ENCODE peak calls at places on chromosomes 6 and 20, in four cellular contexts. D, F, M and R are unnamed samples.

GRCh38 chr6:112085666-112086065 is 1.6 kb downstream of the TUBE1 start:
- DNase-seq in M (no peak), F (no peak), D (no peak), R (no peak)

GRCh38 chr6:157579467-157580031 is 198.6 kb downstream of the ZDHHC14 start:
- DNase-seq in M (no peak), F (no peak), D (no peak), R (no peak)

GRCh38 chr6:125986956-125987617 is 747 bp downstream of the TRMT11 start:
- DNase-seq in F (no peak), M (no peak), D (peak; percentile 9), R (peak; percentile 35)

GRCh38 chr6:106037060-106037459 is 49.1 kb upstream of the PRDM1 start:
- DNase-seq in D (no peak), M (no peak), F (no peak), R (peak; percentile 85)

GRCh38 chr6:170271771-170272314 is 19.0 kb downstream of the DLL1 start:
- DNase-seq in F (no peak), D (no peak), M (no peak), R (no peak)

GRCh38 chr20:8464368-8464767 is 332.3 kb downstream of the PLCB1 start:
- DNase-seq in D (no peak), F (no peak), M (no peak), R (peak; percentile 51)

GRCh38 chr6:141388666-141389065 is 744.1 kb upstream of the GJE1 start:
- DNase-seq in D (no peak), M (peak; percentile 64), F (peak; percentile 25), R (no peak)

GRCh38 chr20:3616250-3616649 is 46.9 kb downstream of the GFRA4 start:
- DNase-seq in D (no peak), F (peak; percentile 42), M (no peak), R (peak; percentile 50)

GRCh38 chr6:15523679-15524630 is 138.9 kb downstream of the DTNBP1 start:
- DNase-seq in D (no peak), M (no peak), F (no peak), R (no peak)

GRCh38 chr20:35283441-35284266 is 918 bp downstream of the EIF6 start:
- DNase-seq in F (no peak), M (no peak), D (no peak), R (no peak)

DNA sequence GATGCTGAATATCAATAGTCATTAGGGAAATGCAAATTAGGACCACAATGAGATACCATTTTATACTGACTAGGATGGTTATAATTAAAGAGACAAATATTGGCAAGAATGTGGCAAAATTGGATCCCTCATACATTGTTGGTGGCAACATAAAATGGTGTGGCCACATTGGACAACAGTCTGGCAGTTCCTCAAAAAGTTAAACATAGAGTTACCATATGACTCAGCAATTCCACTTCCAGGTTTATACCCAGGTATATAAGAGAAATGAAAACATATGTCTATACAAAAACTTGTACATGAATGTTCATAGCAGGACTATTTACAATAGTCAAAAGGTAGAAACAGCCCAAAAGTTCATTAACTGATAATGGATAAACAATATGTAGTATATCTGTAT is 2.0 kb upstream of the CRIP3 start:
- DNase-seq in M (no peak), D (no peak), F (no peak), R (no peak)
- TF ChIP-seq USF2 in M (no peak), D (no peak), F (no peak), R (no peak)

DNA sequence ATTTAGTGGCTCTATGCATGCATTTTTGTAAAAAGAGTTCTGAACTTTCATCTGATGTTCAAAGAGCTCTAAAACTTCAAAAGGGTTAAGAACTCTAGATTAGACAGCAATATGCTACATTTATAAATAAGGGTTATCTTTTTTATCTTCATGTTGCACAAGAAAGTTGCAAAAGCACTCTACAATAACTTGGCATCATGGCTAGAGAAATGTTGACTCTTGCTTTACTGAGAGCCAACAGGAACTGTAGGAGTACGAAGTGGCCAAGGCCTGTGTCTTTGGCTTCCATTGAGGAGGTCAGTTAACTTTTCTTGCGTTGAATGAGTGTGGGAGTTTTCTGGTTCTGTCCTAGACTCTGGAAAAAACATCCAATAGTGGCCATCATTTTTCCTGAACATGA is 516.9 kb downstream of the TFAP2B start:
- DNase-seq in D (no peak), F (no peak), M (no peak), R (no peak)
- TF ChIP-seq USF2 in D (no peak), F (no peak), M (no peak), R (no peak)

DNA sequence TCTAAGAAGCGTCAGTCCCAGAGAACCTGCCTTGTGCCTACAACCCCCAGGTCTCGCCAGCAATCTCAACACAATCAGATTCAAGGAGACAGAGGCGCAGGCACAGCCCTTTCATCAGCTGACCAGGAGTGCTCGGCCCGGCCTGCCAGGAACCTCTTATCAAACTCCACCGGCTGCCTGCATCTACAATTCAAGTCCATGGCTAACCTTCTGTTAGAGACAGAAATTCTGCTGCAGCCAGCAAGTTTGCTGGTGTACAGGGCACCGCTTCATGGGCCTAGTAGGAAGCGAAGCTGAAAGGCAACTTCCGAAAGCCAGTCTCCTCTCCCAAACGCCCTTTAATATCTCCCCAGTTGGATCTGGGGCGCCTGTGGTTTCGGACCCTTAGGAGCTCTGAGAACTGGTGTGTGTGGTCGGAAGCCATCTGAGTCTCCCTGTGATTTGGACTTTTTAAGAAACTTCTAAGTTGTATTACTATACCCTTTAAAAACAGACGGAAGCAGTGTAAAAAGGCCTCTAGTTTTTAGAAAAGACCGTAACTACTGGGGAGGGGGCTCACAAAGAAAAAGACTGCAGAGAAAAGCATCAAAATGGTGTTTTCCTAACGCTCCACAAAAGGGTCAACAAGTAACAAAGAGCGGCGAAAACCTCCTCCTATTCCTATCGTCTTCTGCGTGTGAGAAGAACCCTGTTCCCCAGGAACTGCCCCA is 1.7 kb downstream of the EZR start:
- DNase-seq in F (peak; percentile 32), M (no peak), D (peak; percentile 56), R (peak; percentile 48)
- TF ChIP-seq USF2 in F (no peak), M (no peak), D (no peak), R (no peak)

GRCh38 chr6:136252441-136252840 is 2.3 kb upstream of the MTFR2 start:
- DNase-seq in F (no peak), M (no peak), D (no peak), R (no peak)

GRCh38 chr6:136251394-136251793 is 1.3 kb upstream of the MTFR2 start:
- DNase-seq in D (no peak), F (no peak), M (no peak), R (no peak)

GRCh38 chr6:136249811-136250685 is at the start of gene MTFR2:
- DNase-seq in M (peak; percentile 97), D (peak; percentile 90), F (peak; percentile 91), R (peak; percentile 99)

GRCh38 chr6:136250686-136251008 is 536 bp upstream of the MTFR2 start:
- DNase-seq in M (no peak), F (no peak), D (no peak), R (no peak)

GRCh38 chr6:136249336-136249735 is 775 bp downstream of the MTFR2 start:
- DNase-seq in M (no peak), D (no peak), F (no peak), R (peak; percentile 56)
- TF ChIP-seq USF2 in M (no peak), D (no peak), F (no peak), R (no peak)